ENCODE peak calls at places on chromosomes 7 and 10, in five cellular contexts. One of them, this sample, is unnamed.

GRCh38 chr7:31100870-31101269 is 48.8 kb downstream of the ADCYAP1R1 start:
- DNase-seq in stimulated activated CD8-positive, alpha-beta memory T cell treated with anti-CD3 and anti-CD28 coated beads, Interleukin-2, amount 100 ng/mL, for 1 hour: no peak
- DNase-seq in SHP77: no peak
- DNase-seq in WTC11: no peak
- DNase-seq in GM03348: no peak
- DNase-seq in this sample: no peak

GRCh38 chr7:2911466-2911865 is 67.4 kb upstream of the GNA12 start:
- DNase-seq in stimulated activated CD8-positive, alpha-beta memory T cell treated with anti-CD3 and anti-CD28 coated beads, Interleukin-2, amount 100 ng/mL, for 1 hour: no peak
- DNase-seq in SHP77: no peak
- DNase-seq in WTC11: no peak
- DNase-seq in GM03348: no peak
- DNase-seq in this sample: no peak

GRCh38 chr10:62779487-62780248 is 24.9 kb upstream of the ADO start:
- DNase-seq in stimulated activated CD8-positive, alpha-beta memory T cell treated with anti-CD3 and anti-CD28 coated beads, Interleukin-2, amount 100 ng/mL, for 1 hour: peak; percentile 58
- DNase-seq in SHP77: no peak
- DNase-seq in WTC11: no peak
- DNase-seq in GM03348: peak; percentile 44
- DNase-seq in this sample: peak; percentile 9

GRCh38 chr7:132782777-132783633 is 206.7 kb upstream of the PLXNA4 start:
- DNase-seq in stimulated activated CD8-positive, alpha-beta memory T cell treated with anti-CD3 and anti-CD28 coated beads, Interleukin-2, amount 100 ng/mL, for 1 hour: no peak
- DNase-seq in SHP77: no peak
- DNase-seq in WTC11: no peak
- DNase-seq in GM03348: peak; percentile 82
- DNase-seq in this sample: no peak

GRCh38 chr7:17376595-17376994 is 78.1 kb downstream of the AHR start:
- DNase-seq in stimulated activated CD8-positive, alpha-beta memory T cell treated with anti-CD3 and anti-CD28 coated beads, Interleukin-2, amount 100 ng/mL, for 1 hour: no peak
- DNase-seq in SHP77: no peak
- DNase-seq in WTC11: no peak
- DNase-seq in GM03348: no peak
- DNase-seq in this sample: no peak

GRCh38 chr7:37901236-37901827 is 15.3 kb downstream of the SFRP4 start:
- DNase-seq in stimulated activated CD8-positive, alpha-beta memory T cell treated with anti-CD3 and anti-CD28 coated beads, Interleukin-2, amount 100 ng/mL, for 1 hour: no peak
- DNase-seq in SHP77: peak; percentile 65
- DNase-seq in WTC11: no peak
- DNase-seq in GM03348: peak; percentile 40
- DNase-seq in this sample: peak; percentile 52

GRCh38 chr10:88066876-88067275 is 203.5 kb downstream of the PTEN start:
- DNase-seq in stimulated activated CD8-positive, alpha-beta memory T cell treated with anti-CD3 and anti-CD28 coated beads, Interleukin-2, amount 100 ng/mL, for 1 hour: no peak
- DNase-seq in SHP77: no peak
- DNase-seq in WTC11: no peak
- DNase-seq in GM03348: no peak
- DNase-seq in this sample: no peak

GRCh38 chr10:50286517-50286916 is 35.2 kb upstream of the ASAH2 start:
- DNase-seq in stimulated activated CD8-positive, alpha-beta memory T cell treated with anti-CD3 and anti-CD28 coated beads, Interleukin-2, amount 100 ng/mL, for 1 hour: no peak
- DNase-seq in SHP77: no peak
- DNase-seq in WTC11: no peak
- DNase-seq in GM03348: peak; percentile 60
- DNase-seq in this sample: no peak

GRCh38 chr10:76282122-76283030 is 851.0 kb downstream of the LRMDA start:
- DNase-seq in stimulated activated CD8-positive, alpha-beta memory T cell treated with anti-CD3 and anti-CD28 coated beads, Interleukin-2, amount 100 ng/mL, for 1 hour: no peak
- DNase-seq in SHP77: peak; percentile 64
- DNase-seq in WTC11: no peak
- DNase-seq in GM03348: no peak
- DNase-seq in this sample: peak; percentile 93

GRCh38 chr7:36115448-36116321 is 37.4 kb upstream of the EEPD1 start:
- DNase-seq in stimulated activated CD8-positive, alpha-beta memory T cell treated with anti-CD3 and anti-CD28 coated beads, Interleukin-2, amount 100 ng/mL, for 1 hour: no peak
- DNase-seq in SHP77: no peak
- DNase-seq in WTC11: no peak
- DNase-seq in GM03348: peak; percentile 93
- DNase-seq in this sample: peak; percentile 65

GRCh38 chr10:114879541-114880158 is 58.1 kb downstream of the FHIP2A start:
- DNase-seq in stimulated activated CD8-positive, alpha-beta memory T cell treated with anti-CD3 and anti-CD28 coated beads, Interleukin-2, amount 100 ng/mL, for 1 hour: no peak
- DNase-seq in SHP77: no peak
- DNase-seq in WTC11: peak; percentile 72
- DNase-seq in GM03348: peak; percentile 62
- DNase-seq in this sample: no peak

GRCh38 chr10:120810298-120810697 is 40.9 kb upstream of the WDR11 start:
- DNase-seq in stimulated activated CD8-positive, alpha-beta memory T cell treated with anti-CD3 and anti-CD28 coated beads, Interleukin-2, amount 100 ng/mL, for 1 hour: no peak
- DNase-seq in SHP77: no peak
- DNase-seq in WTC11: no peak
- DNase-seq in GM03348: no peak
- DNase-seq in this sample: peak; percentile 31

GRCh38 chr10:34228066-34228465 is 587.0 kb downstream of the PARD3 start:
- DNase-seq in stimulated activated CD8-positive, alpha-beta memory T cell treated with anti-CD3 and anti-CD28 coated beads, Interleukin-2, amount 100 ng/mL, for 1 hour: no peak
- DNase-seq in SHP77: no peak
- DNase-seq in WTC11: no peak
- DNase-seq in GM03348: no peak
- DNase-seq in this sample: no peak

GRCh38 chr7:3188946-3189345 is 112.1 kb upstream of the SDK1 start:
- DNase-seq in stimulated activated CD8-positive, alpha-beta memory T cell treated with anti-CD3 and anti-CD28 coated beads, Interleukin-2, amount 100 ng/mL, for 1 hour: no peak
- DNase-seq in SHP77: peak; percentile 59
- DNase-seq in WTC11: no peak
- DNase-seq in GM03348: no peak
- DNase-seq in this sample: no peak

GRCh38 chr7:74103219-74103772 is 19.7 kb downstream of the LIMK1 start:
- DNase-seq in stimulated activated CD8-positive, alpha-beta memory T cell treated with anti-CD3 and anti-CD28 coated beads, Interleukin-2, amount 100 ng/mL, for 1 hour: no peak
- DNase-seq in SHP77: no peak
- DNase-seq in WTC11: no peak
- DNase-seq in GM03348: no peak
- DNase-seq in this sample: no peak

GRCh38 chr7:146123715-146124114 is 7.1 kb downstream of the CNTNAP2 start:
- DNase-seq in stimulated activated CD8-positive, alpha-beta memory T cell treated with anti-CD3 and anti-CD28 coated beads, Interleukin-2, amount 100 ng/mL, for 1 hour: no peak
- DNase-seq in SHP77: no peak
- DNase-seq in WTC11: no peak
- DNase-seq in GM03348: no peak
- DNase-seq in this sample: no peak

GRCh38 chr10:48609899-48610584 is 5.2 kb upstream of the ARHGAP22 start:
- DNase-seq in stimulated activated CD8-positive, alpha-beta memory T cell treated with anti-CD3 and anti-CD28 coated beads, Interleukin-2, amount 100 ng/mL, for 1 hour: no peak
- DNase-seq in SHP77: no peak
- DNase-seq in WTC11: no peak
- DNase-seq in GM03348: no peak
- DNase-seq in this sample: no peak

GRCh38 chr10:125155669-125156068 is 4.7 kb downstream of the CTBP2 start:
- DNase-seq in stimulated activated CD8-positive, alpha-beta memory T cell treated with anti-CD3 and anti-CD28 coated beads, Interleukin-2, amount 100 ng/mL, for 1 hour: no peak
- DNase-seq in SHP77: no peak
- DNase-seq in WTC11: no peak
- DNase-seq in GM03348: no peak
- DNase-seq in this sample: no peak

GRCh38 chr7:44533301-44534055 is 7.7 kb downstream of the NPC1L1 start:
- DNase-seq in stimulated activated CD8-positive, alpha-beta memory T cell treated with anti-CD3 and anti-CD28 coated beads, Interleukin-2, amount 100 ng/mL, for 1 hour: no peak
- DNase-seq in SHP77: peak; percentile 69
- DNase-seq in WTC11: no peak
- DNase-seq in GM03348: peak; percentile 20
- DNase-seq in this sample: no peak

GRCh38 chr10:73910401-73910763 is 550 bp upstream of the PLAU start:
- DNase-seq in stimulated activated CD8-positive, alpha-beta memory T cell treated with anti-CD3 and anti-CD28 coated beads, Interleukin-2, amount 100 ng/mL, for 1 hour: no peak
- DNase-seq in SHP77: peak; percentile 9
- DNase-seq in WTC11: no peak
- DNase-seq in GM03348: no peak
- DNase-seq in this sample: no peak